ENCODE peak calls at places on chromosomes 3 and 15, in five cellular contexts. One of them, this sample, is unnamed.
A peak's percentile ranks its signal among the peaks of the same experiment; 100 is the strongest.

GRCh38 chr3:190018460-190018859 is 102.2 kb downstream of the P3H2 start:
- DNase-seq in transverse colon: no peak
- DNase-seq in AG09309: no peak
- DNase-seq in left ventricle myocardium inferior: no peak
- DNase-seq in CD8-positive, alpha-beta T cell: no peak
- DNase-seq in this sample: no peak

GRCh38 chr15:33154366-33155166 is 39.9 kb downstream of the FMN1 start:
- DNase-seq in transverse colon: peak; percentile 30
- DNase-seq in AG09309: peak; percentile 71
- DNase-seq in left ventricle myocardium inferior: peak; percentile 32
- DNase-seq in CD8-positive, alpha-beta T cell: no peak
- DNase-seq in this sample: peak; percentile 73

GRCh38 chr15:98787190-98787589 is 138.9 kb downstream of the IGF1R start:
- DNase-seq in transverse colon: no peak
- DNase-seq in AG09309: no peak
- DNase-seq in left ventricle myocardium inferior: no peak
- DNase-seq in CD8-positive, alpha-beta T cell: no peak
- DNase-seq in this sample: no peak

GRCh38 chr15:97959738-97960363 is 652 bp upstream of the ARRDC4 start:
- DNase-seq in transverse colon: peak; percentile 34
- DNase-seq in AG09309: no peak
- DNase-seq in left ventricle myocardium inferior: no peak
- DNase-seq in CD8-positive, alpha-beta T cell: no peak
- DNase-seq in this sample: no peak

GRCh38 chr3:179068779-179069530 is 2.7 kb downstream of the ZMAT3 start:
- DNase-seq in transverse colon: peak; percentile 19
- DNase-seq in AG09309: no peak
- DNase-seq in left ventricle myocardium inferior: no peak
- DNase-seq in CD8-positive, alpha-beta T cell: peak; percentile 39
- DNase-seq in this sample: peak; percentile 41

GRCh38 chr15:77622212-77622941 is 10.3 kb downstream of the LINGO1 start:
- DNase-seq in transverse colon: no peak
- DNase-seq in AG09309: no peak
- DNase-seq in left ventricle myocardium inferior: no peak
- DNase-seq in CD8-positive, alpha-beta T cell: no peak
- DNase-seq in this sample: no peak

GRCh38 chr15:48946088-48946839 is 17.5 kb downstream of the SHC4 start:
- DNase-seq in transverse colon: no peak
- DNase-seq in AG09309: no peak
- DNase-seq in left ventricle myocardium inferior: no peak
- DNase-seq in CD8-positive, alpha-beta T cell: no peak
- DNase-seq in this sample: peak; percentile 73

GRCh38 chr3:72372161-72372560 is 476.1 kb downstream of the SHQ1 start:
- DNase-seq in transverse colon: no peak
- DNase-seq in AG09309: no peak
- DNase-seq in left ventricle myocardium inferior: no peak
- DNase-seq in CD8-positive, alpha-beta T cell: no peak
- DNase-seq in this sample: no peak

GRCh38 chr15:40058476-40059140 is 19.6 kb upstream of the SRP14 start:
- DNase-seq in transverse colon: no peak
- DNase-seq in AG09309: no peak
- DNase-seq in left ventricle myocardium inferior: no peak
- DNase-seq in CD8-positive, alpha-beta T cell: no peak
- DNase-seq in this sample: peak; percentile 69

GRCh38 chr15:25180606-25181289 is 226.0 kb downstream of the SNRPN start:
- DNase-seq in transverse colon: peak; percentile 1
- DNase-seq in AG09309: no peak
- DNase-seq in left ventricle myocardium inferior: peak; percentile 2
- DNase-seq in CD8-positive, alpha-beta T cell: no peak
- DNase-seq in this sample: no peak

GRCh38 chr15:49887604-49888340 is 231.3 kb downstream of the ATP8B4 start:
- DNase-seq in transverse colon: no peak
- DNase-seq in AG09309: no peak
- DNase-seq in left ventricle myocardium inferior: no peak
- DNase-seq in CD8-positive, alpha-beta T cell: no peak
- DNase-seq in this sample: no peak

GRCh38 chr3:155983834-155984474 is 113.5 kb downstream of the GMPS start:
- DNase-seq in transverse colon: no peak
- DNase-seq in AG09309: no peak
- DNase-seq in left ventricle myocardium inferior: no peak
- DNase-seq in CD8-positive, alpha-beta T cell: no peak
- DNase-seq in this sample: peak; percentile 31

GRCh38 chr15:90266061-90266431 is 574 bp downstream of the NGRN start:
- DNase-seq in transverse colon: peak; percentile 40
- DNase-seq in AG09309: no peak
- DNase-seq in left ventricle myocardium inferior: no peak
- DNase-seq in CD8-positive, alpha-beta T cell: peak; percentile 42
- DNase-seq in this sample: peak; percentile 20

GRCh38 chr15:39807791-39808190 is 25.1 kb upstream of the FSIP1 start:
- DNase-seq in transverse colon: no peak
- DNase-seq in AG09309: no peak
- DNase-seq in left ventricle myocardium inferior: no peak
- DNase-seq in CD8-positive, alpha-beta T cell: no peak
- DNase-seq in this sample: no peak

GRCh38 chr3:182855076-182855475 is 61.8 kb downstream of the ATP11B start:
- DNase-seq in transverse colon: no peak
- DNase-seq in AG09309: no peak
- DNase-seq in left ventricle myocardium inferior: no peak
- DNase-seq in CD8-positive, alpha-beta T cell: no peak
- DNase-seq in this sample: no peak

GRCh38 chr3:134752761-134753461 is 42.1 kb upstream of the EPHB1 start:
- DNase-seq in transverse colon: no peak
- DNase-seq in AG09309: no peak
- DNase-seq in left ventricle myocardium inferior: no peak
- DNase-seq in CD8-positive, alpha-beta T cell: no peak
- DNase-seq in this sample: no peak

GRCh38 chr3:187811580-187812250 is 66.4 kb upstream of the BCL6 start:
- DNase-seq in transverse colon: no peak
- DNase-seq in AG09309: peak; percentile 70
- DNase-seq in left ventricle myocardium inferior: no peak
- DNase-seq in CD8-positive, alpha-beta T cell: no peak
- DNase-seq in this sample: peak; percentile 87

GRCh38 chr3:3258281-3258680 is 78.8 kb upstream of the CRBN start:
- DNase-seq in transverse colon: no peak
- DNase-seq in AG09309: no peak
- DNase-seq in left ventricle myocardium inferior: no peak
- DNase-seq in CD8-positive, alpha-beta T cell: no peak
- DNase-seq in this sample: no peak

GRCh38 chr3:119304201-119304713 is 10.1 kb downstream of the ARHGAP31 start:
- DNase-seq in transverse colon: no peak
- DNase-seq in AG09309: no peak
- DNase-seq in left ventricle myocardium inferior: no peak
- DNase-seq in CD8-positive, alpha-beta T cell: no peak
- DNase-seq in this sample: peak; percentile 90

GRCh38 chr15:41850482-41851166 is 12.0 kb downstream of the PLA2G4B start:
- DNase-seq in transverse colon: no peak
- DNase-seq in AG09309: no peak
- DNase-seq in left ventricle myocardium inferior: no peak
- DNase-seq in CD8-positive, alpha-beta T cell: no peak
- DNase-seq in this sample: no peak
- TF ChIP-seq CTCF in transverse colon: no peak
- TF ChIP-seq CTCF in AG09309: no peak
- TF ChIP-seq CTCF in left ventricle myocardium inferior: no peak
- TF ChIP-seq CTCF in CD8-positive, alpha-beta T cell: no peak
- TF ChIP-seq CTCF in this sample: no peak

DNA sequence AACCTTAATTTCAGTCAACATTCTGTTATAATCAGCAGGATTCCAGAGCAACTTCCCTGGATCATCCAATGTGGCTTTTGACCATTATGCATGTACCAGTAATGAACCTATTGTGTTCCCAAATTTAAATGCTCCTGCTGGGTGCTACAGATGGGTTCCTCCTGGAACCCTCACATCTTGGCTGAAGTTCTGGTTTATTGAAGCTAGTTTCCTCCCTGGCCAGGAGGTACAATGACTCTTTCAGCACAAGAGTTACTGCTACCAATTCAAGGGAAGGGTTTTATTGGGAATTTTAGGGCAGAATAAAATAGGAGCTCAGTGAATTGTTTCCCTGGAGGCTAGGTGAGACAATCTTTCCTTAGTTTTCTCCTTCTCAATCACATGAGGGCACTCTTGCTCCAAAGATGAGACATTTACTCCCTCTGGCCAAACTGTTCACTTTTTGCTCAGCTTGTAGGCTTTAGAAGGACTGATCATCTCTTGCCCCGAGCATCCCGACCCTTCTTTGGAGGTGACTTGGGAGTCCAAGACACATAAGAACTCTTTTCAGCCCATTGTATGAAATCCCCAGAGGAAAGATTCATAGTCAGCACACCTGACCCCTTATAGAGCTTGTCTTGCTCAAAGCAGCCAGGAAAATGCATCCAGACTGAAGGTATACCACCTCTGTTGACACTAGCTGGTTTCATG is 8.8 kb upstream of the NPHP3 start:
- DNase-seq in transverse colon: no peak
- DNase-seq in AG09309: peak; percentile 16
- DNase-seq in left ventricle myocardium inferior: no peak
- DNase-seq in CD8-positive, alpha-beta T cell: no peak
- DNase-seq in this sample: peak; percentile 79
- TF ChIP-seq CTCF in transverse colon: no peak
- TF ChIP-seq CTCF in AG09309: peak; percentile 53
- TF ChIP-seq CTCF in left ventricle myocardium inferior: peak; percentile 60
- TF ChIP-seq CTCF in CD8-positive, alpha-beta T cell: no peak
- TF ChIP-seq CTCF in this sample: peak; percentile 61

DNA sequence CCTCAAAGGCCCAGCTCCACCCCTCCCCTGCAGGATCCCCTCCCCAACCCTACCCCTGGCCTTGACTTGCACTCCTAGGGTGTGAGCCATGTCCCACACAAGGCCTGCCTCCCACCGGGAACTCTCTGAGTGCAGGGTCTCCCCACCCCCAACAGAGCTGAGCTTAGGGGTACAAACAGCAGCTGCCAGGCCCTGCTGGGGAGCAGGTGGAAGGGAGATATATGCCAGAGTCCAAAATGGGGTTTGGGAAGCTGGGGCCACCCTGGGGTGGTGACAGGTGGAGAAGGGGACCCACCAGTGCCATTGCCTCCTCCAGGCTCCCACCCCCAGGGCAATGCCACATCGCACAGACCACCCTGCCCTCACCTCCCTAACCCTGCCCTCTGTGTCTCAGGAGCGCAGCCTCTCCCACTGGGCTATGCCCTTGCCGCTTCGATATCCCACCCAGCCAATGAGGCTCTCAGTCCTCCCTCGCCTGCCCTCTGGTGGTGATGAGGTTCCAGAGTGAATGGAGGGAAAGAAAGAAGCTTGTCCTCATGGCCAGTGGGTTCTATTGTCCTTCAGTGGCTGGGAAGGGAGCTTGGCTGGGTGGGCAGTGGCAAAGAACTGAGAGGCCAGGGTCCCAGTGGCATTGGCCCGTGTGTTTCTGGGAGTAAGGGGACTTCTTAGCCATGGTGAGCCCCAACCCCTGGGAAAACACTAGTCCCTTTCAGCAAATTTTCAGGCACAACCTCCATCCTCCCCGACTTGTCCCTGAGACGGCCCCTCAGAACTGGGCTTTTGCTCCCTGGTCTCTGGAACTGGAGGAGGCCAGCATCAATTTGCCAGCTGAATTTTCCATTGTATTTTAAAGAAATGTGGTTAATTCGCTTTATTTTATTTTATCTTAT is 46.8 kb downstream of the CYP11A1 start:
- DNase-seq in transverse colon: peak; percentile 37
- DNase-seq in AG09309: no peak
- DNase-seq in left ventricle myocardium inferior: peak; percentile 61
- DNase-seq in CD8-positive, alpha-beta T cell: no peak
- DNase-seq in this sample: peak; percentile 67
- TF ChIP-seq CTCF in transverse colon: peak; percentile 47
- TF ChIP-seq CTCF in AG09309: peak; percentile 93
- TF ChIP-seq CTCF in left ventricle myocardium inferior: peak; percentile 72
- TF ChIP-seq CTCF in CD8-positive, alpha-beta T cell: no peak
- TF ChIP-seq CTCF in this sample: peak; percentile 90

GRCh38 chr15:75583689-75584088 is 4.6 kb upstream of the PTPN9 start:
- DNase-seq in transverse colon: no peak
- DNase-seq in AG09309: no peak
- DNase-seq in left ventricle myocardium inferior: peak; percentile 29
- DNase-seq in CD8-positive, alpha-beta T cell: no peak
- DNase-seq in this sample: no peak
- TF ChIP-seq CTCF in transverse colon: no peak
- TF ChIP-seq CTCF in AG09309: no peak
- TF ChIP-seq CTCF in left ventricle myocardium inferior: no peak
- TF ChIP-seq CTCF in CD8-positive, alpha-beta T cell: no peak
- TF ChIP-seq CTCF in this sample: no peak

This sample was measured in choroid plexus epithelial cell.